ENCODE peak calls at places on chromosomes 16 and 17, in five cellular contexts. T is GM12878, Q is K562, D is H1, C is HepG2. G is an unnamed sample.

GRCh38 chr16:80015566-80015965 is 415.0 kb upstream of the MAF start:
- DNase-seq in T (no peak), Q (no peak), D (no peak), C (no peak), G (no peak)

GRCh38 chr16:86462334-86463084 is 47.8 kb upstream of the FOXF1 start:
- DNase-seq in T (no peak), Q (no peak), D (no peak), C (no peak), G (no peak)

GRCh38 chr17:34068506-34069035 is 186.5 kb upstream of the CCL2 start:
- DNase-seq in T (no peak), Q (no peak), D (no peak), C (no peak), G (no peak)

GRCh38 chr17:4782652-4783051 is 3.5 kb downstream of the VMO1 start:
- DNase-seq in T (no peak), Q (peak), D (peak), C (no peak), G (no peak)

GRCh38 chr16:78647019-78647418 is 547.6 kb downstream of the WWOX start:
- DNase-seq in T (no peak), Q (no peak), D (no peak), C (no peak), G (no peak)

GRCh38 chr17:9232591-9233270 is 211.4 kb downstream of the NTN1 start:
- DNase-seq in T (no peak), Q (no peak), D (no peak), C (no peak), G (no peak)

GRCh38 chr17:40596261-40596919 is 31.1 kb upstream of the CCR7 start:
- DNase-seq in T (peak), Q (peak), D (no peak), C (peak), G (peak)

GRCh38 chr16:21656795-21657768 is 4.7 kb upstream of the IGSF6 start:
- DNase-seq in T (peak), Q (peak), D (no peak), C (peak), G (peak)

GRCh38 chr17:28725660-28726395 is at the start of gene TLCD1:
- DNase-seq in T (no peak), Q (peak), D (peak), C (peak), G (no peak)

GRCh38 chr16:64654137-64654652 is 467.7 kb downstream of the CDH11 start:
- DNase-seq in T (no peak), Q (no peak), D (no peak), C (no peak), G (no peak)

GRCh38 chr17:49454050-49454449 is 39.4 kb upstream of the PHB1 start:
- DNase-seq in T (no peak), Q (no peak), D (no peak), C (peak), G (peak)

GRCh38 chr16:27408012-27408601 is 6.1 kb downstream of the IL21R start:
- DNase-seq in T (peak), Q (no peak), D (no peak), C (peak), G (no peak)

GRCh38 chr17:3683054-3683511 is 12.9 kb downstream of the P2RX5 start:
- DNase-seq in T (peak), Q (peak), D (peak), C (peak), G (peak)

GRCh38 chr16:79628501-79628975 is 28.0 kb upstream of the MAF start:
- DNase-seq in T (peak), Q (no peak), D (no peak), C (no peak), G (no peak)

GRCh38 chr17:17035920-17036319 is 6.3 kb upstream of the MPRIP start:
- DNase-seq in T (no peak), Q (no peak), D (no peak), C (no peak), G (no peak)

GRCh38 chr17:39018267-39019134 is 51.3 kb upstream of the FBXO47 start:
- DNase-seq in T (peak), Q (no peak), D (no peak), C (no peak), G (no peak)

GRCh38 chr16:66490774-66491715 is 58.9 kb downstream of the TK2 start:
- DNase-seq in T (no peak), Q (peak), D (no peak), C (no peak), G (no peak)

GRCh38 chr17:53012364-53012763 is 810.4 kb upstream of the KIF2B start:
- DNase-seq in T (no peak), Q (no peak), D (no peak), C (no peak), G (no peak)

GRCh38 chr16:56281256-56281805 is 90.0 kb downstream of the GNAO1 start:
- DNase-seq in T (no peak), Q (peak), D (peak), C (peak), G (no peak)

GRCh38 chr17:59464246-59464645 is 101.2 kb upstream of the DHX40 start:
- DNase-seq in T (no peak), Q (no peak), D (no peak), C (no peak), G (no peak)

GRCh38 chr16:84021488-84021887 is 21.1 kb downstream of the SLC38A8 start:
- DNase-seq in T (no peak), Q (no peak), D (no peak), C (no peak), G (no peak)

GRCh38 chr16:84022641-84023040 is 20.0 kb downstream of the SLC38A8 start:
- DNase-seq in T (no peak), Q (no peak), D (no peak), C (no peak), G (no peak)

GRCh38 chr16:84027607-84028006 is 15.0 kb downstream of the SLC38A8 start:
- DNase-seq in T (no peak), Q (no peak), D (no peak), C (no peak), G (no peak)

GRCh38 chr16:84026601-84027000 is 16.0 kb downstream of the SLC38A8 start:
- DNase-seq in T (no peak), Q (no peak), D (no peak), C (no peak), G (no peak)

DNA sequence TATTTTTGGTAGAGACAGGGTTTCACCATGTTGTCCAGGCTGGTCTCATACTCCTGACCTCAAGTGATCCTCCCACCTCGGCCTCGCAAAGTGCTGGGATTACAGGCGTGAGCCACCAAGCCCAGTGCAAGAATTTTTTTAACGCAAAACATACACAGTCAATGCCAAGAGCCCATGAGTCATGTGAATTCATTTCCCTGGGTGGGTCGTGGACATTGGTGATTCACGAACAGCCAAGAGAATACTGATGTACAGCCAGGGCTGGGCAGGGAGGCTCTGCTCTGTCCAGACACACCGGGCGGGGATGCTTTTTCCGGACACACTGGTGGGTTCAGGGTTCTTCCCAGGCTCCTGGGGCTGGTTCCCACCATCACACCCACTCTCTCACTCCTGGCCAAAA is 17.7 kb downstream of the SLC38A8 start:
- DNase-seq in T (no peak), Q (no peak), D (no peak), C (no peak), G (no peak)
- TF ChIP-seq SP1 in T (no peak), Q (no peak), D (no peak), C (no peak), G (no peak)

GRCh38 chr16:51155199-51155607 is 4.1 kb upstream of the SALL1 start:
- DNase-seq in T (no peak), Q (no peak), D (no peak), C (no peak), G (no peak)

GRCh38 chr16:51154271-51155171 is 3.5 kb upstream of the SALL1 start:
- DNase-seq in T (no peak), Q (no peak), D (peak), C (no peak), G (no peak)

GRCh38 chr16:51157698-51158097 is 6.6 kb upstream of the SALL1 start:
- DNase-seq in T (no peak), Q (no peak), D (peak), C (no peak), G (no peak)

GRCh38 chr16:51156836-51157235 is 5.8 kb upstream of the SALL1 start:
- DNase-seq in T (no peak), Q (no peak), D (peak), C (no peak), G (no peak)

GRCh38 chr16:51155901-51156810 is 5.1 kb upstream of the SALL1 start:
- DNase-seq in T (no peak), Q (no peak), D (peak), C (no peak), G (no peak)
- TF ChIP-seq EZH2 in T (no peak), Q (no peak), D (peak), C (peak), G (no peak)

GRCh38 chr16:68298907-68299515 is 11.7 kb downstream of the SLC7A6OS start:
- DNase-seq in T (no peak), Q (no peak), D (no peak), C (peak), G (no peak)
- TF ChIP-seq ATF3 in T (no peak), Q (no peak), D (no peak), C (no peak), G (no peak)

GRCh38 chr17:2215616-2216364 is 87.8 kb downstream of the SMG6 start:
- DNase-seq in T (no peak), Q (no peak), D (peak), C (no peak), G (no peak)
- TF ChIP-seq SP1 in T (no peak), Q (no peak), D (no peak), C (no peak), G (no peak)

DNA sequence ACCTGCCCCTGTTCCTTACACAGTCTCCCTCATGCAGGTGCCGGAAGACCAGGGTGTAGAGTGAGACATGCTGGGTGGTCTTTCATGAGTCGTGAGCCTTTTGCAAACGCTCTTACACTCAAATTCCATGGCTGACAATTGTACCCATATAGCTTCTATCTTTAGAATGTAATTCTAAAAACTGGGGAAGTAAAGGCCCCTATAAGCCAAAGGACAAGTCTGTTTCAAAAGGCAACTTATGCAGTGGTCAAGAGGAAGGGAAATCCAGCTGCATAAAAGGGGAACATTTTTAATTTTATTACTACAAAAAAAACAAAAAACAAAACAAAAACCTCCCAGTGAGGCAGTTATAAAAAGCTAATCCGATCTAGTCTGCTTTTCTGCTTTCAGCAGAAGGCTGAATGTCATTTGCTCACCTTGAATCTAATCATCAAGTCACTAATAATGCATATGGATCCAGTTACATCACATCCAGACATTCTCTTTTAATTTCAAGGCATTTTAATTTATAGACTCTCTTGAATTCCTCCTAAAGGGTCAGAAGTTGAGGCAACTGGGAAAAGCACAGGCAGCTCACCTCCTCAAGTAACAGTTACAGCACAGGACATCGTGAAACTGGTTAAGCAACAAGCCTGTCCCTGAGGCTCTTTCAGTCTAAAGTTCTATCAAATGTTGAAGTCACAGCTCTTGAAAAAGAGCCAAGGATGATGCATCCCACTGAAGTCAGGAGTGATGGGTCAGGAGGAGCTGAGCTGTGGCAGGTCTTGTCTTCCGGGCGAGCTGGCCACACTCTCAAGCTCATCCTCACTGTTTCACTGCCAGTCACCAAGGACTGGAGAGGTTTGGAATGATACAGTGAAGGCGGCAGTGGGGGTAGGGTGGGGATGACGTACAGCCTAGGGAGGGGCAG is 99.7 kb downstream of the VPS53 start:
- DNase-seq in T (no peak), Q (no peak), D (no peak), C (no peak), G (no peak)
- TF ChIP-seq EZH2 in T (no peak), Q (no peak), D (no peak), C (no peak), G (no peak)

DNA sequence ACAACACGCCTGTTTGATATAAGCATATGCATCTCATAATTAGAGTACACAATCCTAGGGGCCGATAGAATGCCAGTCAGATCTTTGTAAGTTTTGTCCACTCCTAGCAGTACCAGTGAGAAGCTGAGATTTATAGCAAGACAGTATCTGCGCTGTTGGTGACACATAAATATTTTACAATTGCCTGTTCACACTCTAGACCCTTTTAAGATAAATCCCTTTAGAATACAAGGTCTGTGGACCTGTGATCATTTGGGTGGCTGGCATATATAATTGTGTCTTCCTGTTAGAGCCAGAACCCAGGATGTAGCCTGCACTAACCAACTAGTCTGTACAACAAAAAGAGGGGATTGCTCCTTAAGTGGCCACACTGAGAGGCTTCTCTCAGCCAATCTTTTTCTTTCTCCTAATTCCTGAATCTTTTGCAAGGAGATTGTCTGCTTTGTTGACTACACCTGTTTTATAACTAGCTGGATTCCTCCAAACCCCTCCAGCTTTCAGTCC is 74.7 kb downstream of the WIPI1 start:
- DNase-seq in T (no peak), Q (no peak), D (no peak), C (no peak), G (no peak)
- TF ChIP-seq ATF3 in T (no peak), Q (no peak), D (no peak), C (no peak), G (no peak)

GRCh38 chr16:149024-149675 is 3.3 kb upstream of the HBZ start:
- DNase-seq in T (no peak), Q (no peak), D (no peak), C (no peak), G (no peak)
- TF ChIP-seq SP1 in T (no peak), Q (no peak), D (no peak), C (no peak), G (no peak)

GRCh38 chr17:61240851-61241468 is 158.7 kb upstream of the TBX2 start:
- DNase-seq in T (no peak), Q (no peak), D (no peak), C (no peak), G (no peak)

GRCh38 chr17:61237275-61237674 is 162.4 kb upstream of the TBX2 start:
- DNase-seq in T (no peak), Q (no peak), D (no peak), C (no peak), G (no peak)

GRCh38 chr17:61238455-61238933 is 161.1 kb upstream of the TBX2 start:
- DNase-seq in T (no peak), Q (no peak), D (no peak), C (no peak), G (no peak)

GRCh38 chr17:61239953-61240352 is 159.7 kb upstream of the TBX2 start:
- DNase-seq in T (no peak), Q (no peak), D (no peak), C (no peak), G (no peak)

GRCh38 chr17:61239261-61239660 is 160.4 kb upstream of the TBX2 start:
- DNase-seq in T (no peak), Q (no peak), D (no peak), C (no peak), G (no peak)
- TF ChIP-seq EZH2 in T (no peak), Q (no peak), D (no peak), C (no peak), G (no peak)

DNA sequence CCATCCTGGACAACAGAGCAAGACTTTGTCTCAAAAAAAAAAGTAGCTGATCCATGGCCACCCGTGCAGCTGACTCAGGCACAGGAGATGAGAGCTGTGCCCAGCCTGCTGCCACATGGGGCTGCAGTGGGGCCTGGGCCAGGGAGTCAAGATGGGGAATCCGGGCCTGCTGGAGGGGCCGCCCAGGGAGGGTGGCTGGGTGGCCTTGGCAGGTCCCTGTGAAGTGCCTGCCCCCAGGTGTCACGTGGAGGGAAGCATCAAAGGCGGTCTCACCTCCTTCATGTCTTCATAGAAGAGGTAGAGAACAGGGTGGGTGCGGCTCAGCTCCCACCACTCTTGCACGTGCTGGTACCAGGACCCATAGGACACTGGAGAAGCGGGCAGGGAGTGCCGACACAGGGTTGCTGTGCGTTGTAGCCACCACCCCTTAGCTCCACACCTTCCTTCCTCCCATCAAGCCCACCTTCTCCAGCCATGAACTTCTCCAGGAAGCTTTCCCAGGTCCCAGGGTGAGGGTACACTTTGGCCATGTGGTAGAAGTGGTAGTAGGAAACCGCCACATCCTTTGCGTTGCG is 3.8 kb downstream of the SULT1A2 start:
- DNase-seq in T (no peak), Q (no peak), D (no peak), C (no peak), G (no peak)
- TF ChIP-seq ATF3 in T (no peak), Q (no peak), D (no peak), C (no peak), G (no peak)

GRCh38 chr16:89934611-89935553 is 11.7 kb downstream of the TUBB3 start:
- DNase-seq in T (no peak), Q (no peak), D (no peak), C (no peak), G (no peak)

GRCh38 chr16:89936508-89936907 is 12.0 kb upstream of the DEF8 start:
- DNase-seq in T (no peak), Q (no peak), D (no peak), C (no peak), G (no peak)

GRCh38 chr16:89936034-89936433 is 12.5 kb upstream of the DEF8 start:
- DNase-seq in T (no peak), Q (no peak), D (no peak), C (no peak), G (no peak)

GRCh38 chr16:89931305-89931896 is 8.3 kb downstream of the TUBB3 start:
- DNase-seq in T (no peak), Q (no peak), D (no peak), C (no peak), G (no peak)

DNA sequence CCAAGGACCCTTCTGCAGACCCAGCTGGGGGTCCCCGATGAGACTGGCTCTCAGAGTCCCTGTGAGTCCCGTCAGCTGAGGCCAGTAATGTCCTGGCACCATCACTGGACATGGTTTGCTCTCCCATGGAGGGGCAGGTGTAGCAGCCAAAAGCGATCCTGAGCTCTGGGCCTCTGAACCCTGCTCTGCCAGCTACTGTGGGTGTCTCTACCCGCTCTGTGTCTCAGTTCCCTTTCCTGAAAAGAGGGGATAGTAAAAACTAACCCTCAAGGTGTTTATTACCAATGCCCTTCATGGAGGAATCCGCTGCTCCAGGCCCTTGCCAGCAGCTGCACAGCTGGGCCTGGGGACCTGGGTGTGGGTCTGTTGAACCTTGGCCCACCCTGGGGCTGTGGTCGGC is 8.8 kb downstream of the TUBB3 start:
- DNase-seq in T (no peak), Q (no peak), D (no peak), C (no peak), G (no peak)
- TF ChIP-seq SP1 in T (no peak), Q (no peak), D (no peak), C (no peak), G (no peak)

G was measured in HCT116.